ENCODE peak calls at places on chromosomes 2 and 18, in four cellular contexts. One of them, this sample, is unnamed.

GRCh38 chr2:212777020-212777491 is 238.5 kb upstream of the ERBB4 start:
- DNase-seq in neural progenitor cell: peak; percentile 77
- DNase-seq in lower lobe of right lung: no peak
- DNase-seq in GM04503: peak; percentile 16
- DNase-seq in this sample: no peak

GRCh38 chr18:74249181-74249968 is 42.4 kb downstream of the CYB5A start:
- DNase-seq in lower lobe of right lung: no peak
- DNase-seq in neural progenitor cell: no peak
- DNase-seq in GM04503: peak; percentile 18
- DNase-seq in this sample: peak; percentile 61

GRCh38 chr18:7117390-7118355 is at the start of gene LAMA1:
- DNase-seq in neural progenitor cell: peak; percentile 88
- DNase-seq in lower lobe of right lung: no peak
- DNase-seq in GM04503: no peak
- DNase-seq in this sample: no peak

GRCh38 chr2:235063501-235063961 is 111.7 kb downstream of the SH3BP4 start:
- DNase-seq in lower lobe of right lung: no peak
- DNase-seq in GM04503: no peak
- DNase-seq in neural progenitor cell: no peak
- DNase-seq in this sample: no peak

GRCh38 chr2:69709290-69709689 is 32.6 kb upstream of the ANXA4 start:
- DNase-seq in GM04503: no peak
- DNase-seq in neural progenitor cell: no peak
- DNase-seq in lower lobe of right lung: no peak
- DNase-seq in this sample: no peak

GRCh38 chr18:22355069-22355468 is 62.6 kb downstream of the CTAGE1 start:
- DNase-seq in lower lobe of right lung: no peak
- DNase-seq in neural progenitor cell: no peak
- DNase-seq in GM04503: no peak
- DNase-seq in this sample: no peak

GRCh38 chr2:134218414-134218813 is 35.5 kb upstream of the MGAT5 start:
- DNase-seq in neural progenitor cell: no peak
- DNase-seq in lower lobe of right lung: no peak
- DNase-seq in GM04503: no peak
- DNase-seq in this sample: no peak

GRCh38 chr2:241762933-241763369 is 13.7 kb upstream of the GAL3ST2 start:
- DNase-seq in neural progenitor cell: no peak
- DNase-seq in lower lobe of right lung: no peak
- DNase-seq in GM04503: no peak
- DNase-seq in this sample: no peak

GRCh38 chr2:20186855-20187187 is 38.1 kb downstream of the SDC1 start:
- DNase-seq in GM04503: no peak
- DNase-seq in lower lobe of right lung: no peak
- DNase-seq in neural progenitor cell: no peak
- DNase-seq in this sample: no peak

GRCh38 chr2:66901344-66901743 is 466.4 kb downstream of the MEIS1 start:
- DNase-seq in GM04503: no peak
- DNase-seq in neural progenitor cell: no peak
- DNase-seq in lower lobe of right lung: no peak
- DNase-seq in this sample: no peak

GRCh38 chr2:33598472-33599174 is 476 bp downstream of the FAM98A start:
- DNase-seq in GM04503: peak; percentile 10
- DNase-seq in lower lobe of right lung: peak; percentile 45
- DNase-seq in neural progenitor cell: peak; percentile 52
- DNase-seq in this sample: no peak

GRCh38 chr2:119423811-119424210 is 7.8 kb upstream of the TMEM37 start:
- DNase-seq in GM04503: no peak
- DNase-seq in lower lobe of right lung: no peak
- DNase-seq in neural progenitor cell: no peak
- DNase-seq in this sample: no peak

GRCh38 chr2:176447616-176448015 is 178.4 kb downstream of the MTX2 start:
- DNase-seq in lower lobe of right lung: no peak
- DNase-seq in neural progenitor cell: no peak
- DNase-seq in GM04503: no peak
- DNase-seq in this sample: no peak

GRCh38 chr2:118697771-118698170 is 149.7 kb downstream of the EN1 start:
- DNase-seq in neural progenitor cell: no peak
- DNase-seq in lower lobe of right lung: no peak
- DNase-seq in GM04503: no peak
- DNase-seq in this sample: no peak

GRCh38 chr2:118732432-118732831 is 115.0 kb downstream of the EN1 start:
- DNase-seq in GM04503: no peak
- DNase-seq in neural progenitor cell: no peak
- DNase-seq in lower lobe of right lung: no peak
- DNase-seq in this sample: no peak

GRCh38 chr2:230861564-230862255 is 3.0 kb upstream of the ITM2C start:
- DNase-seq in neural progenitor cell: no peak
- DNase-seq in lower lobe of right lung: no peak
- DNase-seq in GM04503: no peak
- DNase-seq in this sample: no peak

GRCh38 chr2:46082531-46083485 is 214.4 kb upstream of the EPAS1 start:
- DNase-seq in GM04503: peak; percentile 99
- DNase-seq in neural progenitor cell: no peak
- DNase-seq in lower lobe of right lung: no peak
- DNase-seq in this sample: peak; percentile 99

GRCh38 chr2:121611730-121612705 is 37.2 kb downstream of the CLASP1 start:
- DNase-seq in GM04503: no peak
- DNase-seq in lower lobe of right lung: no peak
- DNase-seq in neural progenitor cell: no peak
- DNase-seq in this sample: no peak

GRCh38 chr2:37500031-37500430 is 155.6 kb downstream of the QPCT start:
- DNase-seq in neural progenitor cell: no peak
- DNase-seq in GM04503: no peak
- DNase-seq in lower lobe of right lung: no peak
- DNase-seq in this sample: no peak

GRCh38 chr2:182280128-182280527 is 146.7 kb downstream of the PDE1A start:
- DNase-seq in GM04503: no peak
- DNase-seq in neural progenitor cell: no peak
- DNase-seq in lower lobe of right lung: no peak
- DNase-seq in this sample: no peak

GRCh38 chr2:234287650-234288049 is 209.2 kb downstream of the ARL4C start:
- DNase-seq in lower lobe of right lung: no peak
- DNase-seq in neural progenitor cell: no peak
- DNase-seq in GM04503: no peak
- DNase-seq in this sample: no peak

GRCh38 chr2:37326285-37326684 is 1.7 kb upstream of the PRKD3 start:
- DNase-seq in GM04503: peak; percentile 70
- DNase-seq in lower lobe of right lung: no peak
- DNase-seq in neural progenitor cell: no peak
- DNase-seq in this sample: peak; percentile 57

GRCh38 chr2:206245178-206245778 is 29.2 kb upstream of the ZDBF2 start:
- DNase-seq in GM04503: no peak
- DNase-seq in lower lobe of right lung: no peak
- DNase-seq in neural progenitor cell: no peak
- DNase-seq in this sample: no peak

GRCh38 chr2:190858817-190859216 is 21.8 kb upstream of the GLS start:
- DNase-seq in neural progenitor cell: no peak
- DNase-seq in lower lobe of right lung: no peak
- DNase-seq in GM04503: no peak
- DNase-seq in this sample: no peak

GRCh38 chr2:147554708-147555107 is 290.1 kb upstream of the ACVR2A start:
- DNase-seq in neural progenitor cell: no peak
- DNase-seq in lower lobe of right lung: no peak
- DNase-seq in GM04503: no peak
- DNase-seq in this sample: no peak

GRCh38 chr2:50004667-50005066 is 850.4 kb upstream of the FSHR start:
- DNase-seq in GM04503: no peak
- DNase-seq in neural progenitor cell: peak; percentile 42
- DNase-seq in lower lobe of right lung: no peak
- DNase-seq in this sample: no peak

GRCh38 chr2:174686430-174686829 is 77.8 kb downstream of the CHRNA1 start:
- DNase-seq in GM04503: no peak
- DNase-seq in lower lobe of right lung: no peak
- DNase-seq in neural progenitor cell: no peak
- DNase-seq in this sample: no peak